ENCODE peak calls at places on chromosome 13, in nine cellular contexts. R is effector CD4-positive, alpha-beta T cell; P is mesenteric fat pad; M is cardiac muscle cell; U is NCI-H2081; H is Caki2; B is NCI-H1930; V is hippocampal formation; X is naive B cell. T is an unnamed sample.

GRCh38 chr13:110387451-110388140 is 80.5 kb downstream of the COL4A2 start:
- DNase-seq in R (no peak), P (no peak), M (no peak), U (no peak), H (no peak), B (no peak), V (no peak), X (peak; percentile 24), T (peak; percentile 41)

GRCh38 chr13:37715606-37716015 is 117.0 kb upstream of the POSTN start:
- DNase-seq in R (no peak), P (no peak), M (no peak), U (no peak), H (peak; percentile 61), B (no peak), V (no peak), X (no peak), T (no peak)

GRCh38 chr13:39840201-39840600 is 184.7 kb downstream of the COG6 start:
- DNase-seq in R (no peak), P (no peak), M (no peak), U (no peak), H (no peak), B (no peak), V (no peak), X (no peak), T (no peak)

GRCh38 chr13:113005076-113005865 is 36.3 kb downstream of the MCF2L start:
- DNase-seq in R (no peak), P (no peak), M (no peak), U (peak; percentile 63), H (no peak), B (no peak), V (no peak), X (no peak), T (no peak)

GRCh38 chr13:34462843-34463242 is 479.2 kb upstream of the NBEA start:
- DNase-seq in R (no peak), P (no peak), M (no peak), U (no peak), H (peak; percentile 9), B (no peak), V (no peak), X (no peak), T (no peak)

GRCh38 chr13:29522044-29522685 is 73.3 kb downstream of the SLC7A1 start:
- DNase-seq in R (no peak), P (peak; percentile 60), M (no peak), U (no peak), H (no peak), B (no peak), V (no peak), X (no peak), T (no peak)

GRCh38 chr13:34779171-34779570 is 162.9 kb upstream of the NBEA start:
- DNase-seq in R (no peak), P (no peak), M (no peak), U (no peak), H (no peak), B (no peak), V (no peak), X (no peak), T (no peak)

GRCh38 chr13:98273824-98274786 is 97.0 kb upstream of the RNF113B start:
- DNase-seq in R (no peak), P (no peak), M (peak; percentile 29), U (peak; percentile 71), H (no peak), B (peak; percentile 62), V (no peak), X (no peak), T (no peak)

GRCh38 chr13:65965496-65965895 is 1264.6 kb downstream of the PCDH9 start:
- DNase-seq in R (no peak), P (no peak), M (no peak), U (no peak), H (no peak), B (no peak), V (no peak), X (no peak), T (no peak)

GRCh38 chr13:79907527-79907926 is 426.6 kb downstream of the NDFIP2 start:
- DNase-seq in R (no peak), P (no peak), M (no peak), U (no peak), H (no peak), B (no peak), V (no peak), X (no peak), T (no peak)

GRCh38 chr13:107461751-107462150 is 753.6 kb downstream of the LIG4 start:
- DNase-seq in R (no peak), P (no peak), M (no peak), U (peak; percentile 26), H (no peak), B (no peak), V (no peak), X (no peak), T (no peak)

GRCh38 chr13:51425410-51426042 is 27.3 kb downstream of the INTS6 start:
- DNase-seq in R (no peak), P (no peak), M (no peak), U (no peak), H (no peak), B (no peak), V (no peak), X (no peak), T (no peak)

GRCh38 chr13:50197705-50198104 is 182.5 kb downstream of the KCNRG start:
- DNase-seq in R (no peak), P (no peak), M (no peak), U (no peak), H (no peak), B (no peak), V (no peak), X (no peak), T (no peak)

GRCh38 chr13:112668924-112669323 is 20.9 kb upstream of the ATP11A start:
- DNase-seq in R (no peak), P (peak; percentile 57), M (no peak), U (no peak), H (no peak), B (no peak), V (no peak), X (no peak), T (no peak)

GRCh38 chr13:24187185-24187584 is 26.7 kb downstream of the SPATA13 start:
- DNase-seq in R (no peak), P (no peak), M (no peak), U (no peak), H (peak; percentile 10), B (no peak), V (no peak), X (no peak), T (no peak)

GRCh38 chr13:51041126-51041525 is 69.9 kb downstream of the C13orf42 start:
- DNase-seq in R (no peak), P (no peak), M (no peak), U (peak; percentile 5), H (no peak), B (no peak), V (peak; percentile 37), X (no peak), T (no peak)

GRCh38 chr13:97028441-97029299 is 34.4 kb upstream of the OXGR1 start:
- DNase-seq in R (peak; percentile 34), P (no peak), M (peak; percentile 50), U (peak; percentile 66), H (peak; percentile 58), B (peak; percentile 28), V (peak; percentile 25), X (peak; percentile 11), T (peak; percentile 10)

GRCh38 chr13:90272356-90272755 is 1075.1 kb upstream of the MIR17HG start:
- DNase-seq in R (no peak), P (no peak), M (no peak), U (no peak), H (peak; percentile 0), B (no peak), V (no peak), X (no peak), T (no peak)

GRCh38 chr13:45932611-45933182 is 81.1 kb upstream of the SIAH3 start:
- DNase-seq in R (no peak), P (no peak), M (no peak), U (no peak), H (no peak), B (no peak), V (no peak), X (no peak), T (no peak)

GRCh38 chr13:77969299-77969698 is 50.7 kb upstream of the EDNRB start:
- DNase-seq in R (no peak), P (no peak), M (no peak), U (no peak), H (no peak), B (no peak), V (no peak), X (no peak), T (no peak)

GRCh38 chr13:108427355-108427754 is 157.8 kb downstream of the TNFSF13B start:
- DNase-seq in R (no peak), P (no peak), M (no peak), U (no peak), H (peak; percentile 15), B (no peak), V (no peak), X (no peak), T (no peak)

GRCh38 chr13:71685072-71685471 is 181.9 kb downstream of the DACH1 start:
- DNase-seq in R (no peak), P (no peak), M (no peak), U (no peak), H (no peak), B (no peak), V (no peak), X (no peak), T (no peak)

GRCh38 chr13:25733061-25733491 is 318.7 kb downstream of the SHISA2 start:
- DNase-seq in R (no peak), P (no peak), M (no peak), U (no peak), H (peak; percentile 42), B (no peak), V (no peak), X (no peak), T (no peak)

GRCh38 chr13:108214511-108215383 is 589 bp downstream of the LIG4 start:
- DNase-seq in R (no peak), P (no peak), M (peak; percentile 47), U (peak; percentile 50), H (no peak), B (peak; percentile 67), V (no peak), X (peak; percentile 81), T (peak; percentile 11)

GRCh38 chr13:49240017-49240416 is 7.7 kb upstream of the CDADC1 start:
- DNase-seq in R (peak; percentile 21), P (no peak), M (peak; percentile 2), U (peak; percentile 8), H (no peak), B (no peak), V (no peak), X (no peak), T (no peak)

GRCh38 chr13:92575782-92576181 is 650.8 kb upstream of the GPC6 start:
- DNase-seq in R (no peak), P (no peak), M (no peak), U (no peak), H (no peak), B (no peak), V (no peak), X (no peak), T (no peak)

GRCh38 chr13:52361225-52361624 is 44.7 kb downstream of the THSD1 start:
- DNase-seq in R (no peak), P (no peak), M (no peak), U (no peak), H (no peak), B (no peak), V (no peak), X (no peak), T (no peak)

GRCh38 chr13:42747399-42747873 is 33.9 kb upstream of the FAM216B start:
- DNase-seq in R (no peak), P (no peak), M (no peak), U (peak; percentile 49), H (peak; percentile 69), B (no peak), V (no peak), X (no peak), T (no peak)

GRCh38 chr13:36431204-36432105 is 840 bp upstream of the CCNA1 start:
- DNase-seq in R (no peak), P (no peak), M (peak; percentile 42), U (peak; percentile 13), H (no peak), B (peak; percentile 24), V (no peak), X (peak; percentile 27), T (no peak)

T was measured in GM06990.